ENCODE peak calls at places on chromosomes 13 and 19, in six cellular contexts. T, Z, M, P, U and F are unnamed samples. For H3K4me1 and H3K27me3, the result is how much of the 10 kb centered on the place peaks cover.

GRCh38 chr13:50468849-50469669 is 374.4 kb downstream of the DLEU7 start:
- DNase-seq in P (no peak), U (no peak), T (no peak), M (no peak), Z (no peak), F (no peak)

GRCh38 chr19:42325896-42326771 is 699 bp downstream of the MEGF8 start:
- DNase-seq in P (peak), U (no peak), T (no peak), Z (no peak), M (no peak), F (peak)

GRCh38 chr13:27138457-27139093 is 33.0 kb downstream of the USP12 start:
- DNase-seq in M (no peak), U (no peak), P (no peak), Z (no peak), T (no peak), F (no peak)

GRCh38 chr19:17292301-17293074 is 10.7 kb downstream of the ABHD8 start:
- DNase-seq in Z (peak), U (peak), P (peak), T (peak), M (peak), F (peak)

GRCh38 chr19:21463449-21464105 is 41.8 kb upstream of the ZNF429 start:
- DNase-seq in T (no peak), P (peak), Z (peak), U (peak), M (peak), F (peak)

GRCh38 chr13:48383384-48383783 is 29.5 kb downstream of the LPAR6 start:
- DNase-seq in T (no peak), P (no peak), U (no peak), Z (no peak), M (no peak), F (no peak)

GRCh38 chr13:33230178-33230881 is 55.2 kb downstream of the STARD13 start:
- DNase-seq in T (no peak), U (peak), Z (no peak), P (no peak), M (no peak), F (no peak)

GRCh38 chr19:2168619-2169424 is 5.1 kb downstream of the DOT1L start:
- DNase-seq in Z (peak), M (peak), U (peak), P (peak), T (peak), F (peak)

GRCh38 chr19:48147597-48148175 is 22.5 kb downstream of the LIG1 start:
- DNase-seq in T (no peak), Z (no peak), U (no peak), P (no peak), M (no peak), F (no peak)

GRCh38 chr19:5967994-5968430 is 9.9 kb downstream of the RANBP3 start:
- DNase-seq in Z (peak), U (peak), M (no peak), T (no peak), P (peak), F (no peak)

GRCh38 chr19:21568816-21569496 is 63.6 kb downstream of the ZNF429 start:
- DNase-seq in P (no peak), M (peak), U (no peak), Z (peak), T (peak), F (peak)

GRCh38 chr13:79988573-79988972 is 352.4 kb downstream of the SPRY2 start:
- DNase-seq in U (peak), M (no peak), Z (no peak), T (no peak), P (no peak), F (no peak)

GRCh38 chr19:1400281-1401137 is 833 bp downstream of the GAMT start:
- DNase-seq in Z (peak), P (peak), M (peak), T (peak), U (no peak), F (peak)

GRCh38 chr13:73365681-73366080 is 306.9 kb downstream of the KLF5 start:
- DNase-seq in M (no peak), Z (no peak), U (peak), T (no peak), P (no peak), F (no peak)

GRCh38 chr19:45632468-45633196 is 6.6 kb downstream of the EML2 start:
- DNase-seq in T (no peak), U (peak), Z (peak), M (peak), P (peak), F (peak)

GRCh38 chr13:109785141-109785891 is 1.1 kb downstream of the IRS2 start:
- DNase-seq in P (peak), Z (peak), U (peak), M (peak), T (peak), F (peak)

GRCh38 chr19:3366761-3367571 is 583 bp downstream of the NFIC start:
- DNase-seq in Z (peak), T (peak), M (peak), P (peak), U (peak), F (peak)

GRCh38 chr13:35179494-35179893 is 237.4 kb downstream of the NBEA start:
- DNase-seq in Z (no peak), M (no peak), U (peak), T (no peak), P (peak), F (no peak)

GRCh38 chr13:77477299-77477848 is 58.1 kb upstream of the SCEL start:
- DNase-seq in U (no peak), M (no peak), Z (no peak), P (no peak), T (no peak), F (no peak)

GRCh38 chr13:112172641-112173171 is 105.8 kb downstream of the SOX1 start:
- DNase-seq in P (no peak), U (no peak), Z (no peak), T (peak), M (no peak), F (no peak)

GRCh38 chr19:640156-640548 is 473 bp downstream of the FGF22 start:
- DNase-seq in P (no peak), U (no peak), Z (no peak), M (no peak), T (no peak), F (no peak)

GRCh38 chr13:22427041-22427440 is 753.7 kb upstream of the SGCG start:
- DNase-seq in P (no peak), Z (no peak), T (no peak), U (no peak), M (no peak), F (no peak)

GRCh38 chr19:10013316-10013715 is at the start of gene RDH8:
- DNase-seq in U (no peak), Z (no peak), T (no peak), M (no peak), P (no peak), F (no peak)

GRCh38 chr13:51874651-51875050 is 12.9 kb downstream of the CCDC70 start:
- DNase-seq in U (no peak), M (no peak), P (no peak), Z (no peak), T (no peak), F (no peak)

GRCh38 chr13:79871594-79871993 is 390.6 kb downstream of the NDFIP2 start:
- DNase-seq in P (no peak), M (no peak), T (no peak), Z (no peak), U (no peak), F (no peak)

GRCh38 chr13:34803756-34804155 is 138.3 kb upstream of the NBEA start:
- DNase-seq in P (no peak), T (no peak), U (peak), Z (no peak), M (no peak), F (no peak)

GRCh38 chr19:19059837-19060611 is 3.8 kb upstream of the SLC25A42 start:
- DNase-seq in M (no peak), U (no peak), Z (no peak), T (no peak), P (no peak), F (no peak)

GRCh38 chr13:32035701-32036100 is 4.1 kb downstream of the FRY start:
- DNase-seq in M (no peak), P (no peak), T (no peak), U (no peak), Z (no peak), F (no peak)

GRCh38 chr19:14472202-14472961 is 2.8 kb downstream of the PTGER1 start:
- DNase-seq in T (no peak), U (peak), M (peak), P (peak), Z (peak), F (peak)

GRCh38 chr13:33352023-33352422 is 66.5 kb upstream of the STARD13 start:
- DNase-seq in M (no peak), P (no peak), T (no peak), U (no peak), Z (no peak), F (no peak)

GRCh38 chr19:18648971-18649310 is 12.1 kb downstream of the KLHL26 start:
- DNase-seq in M (no peak), T (no peak), P (no peak), Z (no peak), U (no peak), F (peak)

GRCh38 chr19:35743640-35744306 is 1.4 kb downstream of the U2AF1L4 start:
- DNase-seq in T (no peak), P (no peak), U (no peak), M (no peak), Z (no peak), F (no peak)

GRCh38 chr19:35740423-35741215 is 1.6 kb downstream of the IGFLR1 start:
- DNase-seq in M (peak), U (peak), Z (peak), P (peak), T (peak), F (peak)

GRCh38 chr19:35744335-35744687 is 907 bp downstream of the U2AF1L4 start:
- DNase-seq in P (no peak), T (no peak), M (no peak), U (no peak), Z (no peak), F (no peak)

GRCh38 chr19:35741216-35741541 is 1.1 kb downstream of the IGFLR1 start:
- DNase-seq in P (no peak), Z (no peak), T (no peak), M (no peak), U (no peak), F (no peak)

GRCh38 chr19:35742121-35742724 is at the start of gene IGFLR1:
- DNase-seq in P (no peak), M (no peak), Z (no peak), U (no peak), T (no peak), F (no peak)
- H3K4me1 ChIP-seq in P (under half), M (under half), Z (under half), U (under half), T (under half), F (under half)

GRCh38 chr19:54492568-54492967 is 10.1 kb upstream of the LAIR2 start:
- DNase-seq in T (no peak), Z (no peak), U (no peak), M (no peak), P (no peak), F (no peak)
- H3K27me3 ChIP-seq in T (under half), Z (under half), U (half or more), M (under half), P (under half), F (under half)

GRCh38 chr13:113186061-113186900 is 22.2 kb downstream of the PCID2 start:
- DNase-seq in P (no peak), U (no peak), Z (no peak), M (no peak), T (no peak), F (no peak)
- H3K4me3 ChIP-seq in P (no peak), U (no peak), Z (no peak), M (no peak), T (no peak), F (no peak)

GRCh38 chr13:75513271-75513670 is 24.4 kb downstream of the COMMD6 start:
- DNase-seq in M (no peak), P (no peak), Z (no peak), U (no peak), T (no peak), F (no peak)

GRCh38 chr13:75511226-75511625 is 26.4 kb downstream of the COMMD6 start:
- DNase-seq in Z (no peak), M (no peak), U (no peak), T (no peak), P (no peak), F (no peak)

GRCh38 chr13:75512253-75512652 is 25.4 kb downstream of the COMMD6 start:
- DNase-seq in Z (no peak), M (no peak), U (no peak), P (no peak), T (no peak), F (no peak)

GRCh38 chr13:75518439-75519088 is 19.1 kb downstream of the COMMD6 start:
- DNase-seq in T (no peak), Z (no peak), M (no peak), P (no peak), U (no peak), F (no peak)

GRCh38 chr13:75514080-75515040 is 23.3 kb downstream of the COMMD6 start:
- DNase-seq in T (no peak), Z (no peak), P (no peak), U (no peak), M (no peak), F (no peak)
- H3K4me1 ChIP-seq in T (under half), Z (under half), P (under half), U (under half), M (under half), F (under half)

GRCh38 chr13:111115841-111116500 is 861 bp downstream of the ARHGEF7 start:
- DNase-seq in P (peak), T (peak), M (no peak), U (peak), Z (peak), F (peak)
- H3K27me3 ChIP-seq in P (half or more), T (under half), M (under half), U (half or more), Z (under half), F (under half)

GRCh38 chr19:4597278-4597974 is 37.9 kb upstream of the SEMA6B start:
- DNase-seq in T (no peak), M (no peak), Z (no peak), U (no peak), P (no peak), F (no peak)
- H3K4me3 ChIP-seq in T (no peak), M (no peak), Z (no peak), U (peak), P (no peak), F (no peak)

GRCh38 chr13:99230991-99231390 is 27.2 kb downstream of the GPR18 start:
- DNase-seq in T (no peak), M (no peak), Z (no peak), P (no peak), U (no peak), F (no peak)

GRCh38 chr13:99228737-99229691 is 28.4 kb downstream of the UBAC2 start:
- DNase-seq in P (no peak), U (peak), T (no peak), M (no peak), Z (no peak), F (no peak)

GRCh38 chr13:99227331-99227900 is 26.8 kb downstream of the UBAC2 start:
- DNase-seq in M (no peak), T (no peak), Z (no peak), U (no peak), P (no peak), F (no peak)

GRCh38 chr13:99227909-99228688 is 27.4 kb downstream of the UBAC2 start:
- DNase-seq in U (peak), P (no peak), T (no peak), Z (no peak), M (no peak), F (peak)

DNA sequence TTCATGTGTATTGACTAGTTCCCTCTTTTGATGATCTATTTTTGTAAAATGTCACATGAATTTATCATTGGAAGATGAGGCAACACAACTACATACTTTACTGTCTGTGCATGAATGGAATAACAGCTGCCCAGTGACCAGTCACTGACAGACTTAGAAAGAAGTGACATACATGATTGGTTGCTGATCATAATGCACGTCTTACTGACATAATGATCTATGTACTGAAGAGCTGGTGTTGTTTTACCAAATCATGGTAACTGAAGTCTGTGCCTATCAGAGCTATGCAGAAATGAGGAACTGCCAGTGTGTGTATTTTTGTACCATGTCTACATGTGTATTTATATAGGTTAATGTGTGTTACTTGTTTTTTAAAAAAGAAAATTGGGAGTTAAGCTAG is 26.5 kb downstream of the GPR18 start:
- DNase-seq in M (no peak), P (no peak), T (no peak), Z (no peak), U (no peak), F (no peak)
- H3K4me1 ChIP-seq in M (under half), P (under half), T (under half), Z (under half), U (under half), F (half or more)

DNA sequence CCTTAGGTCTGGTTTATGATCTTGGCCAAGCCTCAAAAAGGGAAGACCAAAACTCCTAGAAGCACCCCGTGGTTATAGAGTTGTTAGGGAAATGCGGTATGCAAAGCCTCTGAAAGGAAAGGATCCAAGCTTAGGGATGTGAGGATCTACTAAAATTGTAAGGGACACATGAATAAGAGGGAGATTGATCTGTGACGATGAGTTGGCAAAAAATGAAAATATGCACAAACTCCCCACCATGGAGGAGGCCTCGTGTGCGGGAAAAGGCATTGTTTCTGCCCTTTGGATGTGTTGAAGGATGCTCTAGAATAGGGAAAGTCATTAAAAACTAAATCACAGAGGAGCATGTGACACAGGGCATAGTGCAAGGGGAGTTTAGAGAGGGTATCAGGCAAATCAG is 88.7 kb upstream of the UBL3 start:
- DNase-seq in U (no peak), M (no peak), Z (no peak), P (no peak), T (no peak), F (no peak)
- H3K27me3 ChIP-seq in U (under half), M (under half), Z (under half), P (under half), T (under half), F (under half)

GRCh38 chr19:55549500-55550320 is 4.4 kb upstream of the SBK3 start:
- DNase-seq in M (no peak), Z (no peak), T (no peak), P (no peak), U (peak), F (peak)
- H3K4me3 ChIP-seq in M (no peak), Z (no peak), T (no peak), P (no peak), U (no peak), F (peak)